ENCODE peak calls at places on chromosomes 1 and 21, in seven cellular contexts. F, K, U, E, D, N and R are unnamed samples.

GRCh38 chr1:180558664-180559063 is at the start of gene OVAAL:
- DNase-seq in F (no peak), K (no peak), U (no peak), E (no peak), D (no peak), N (no peak), R (no peak)

GRCh38 chr1:166915941-166916340 is 39.9 kb upstream of the TADA1 start:
- DNase-seq in F (peak), K (peak), U (peak), E (no peak), D (no peak), N (peak), R (no peak)

GRCh38 chr1:50251592-50252165 is 143.0 kb downstream of the ELAVL4 start:
- DNase-seq in F (peak), K (no peak), U (no peak), E (no peak), D (no peak), N (no peak), R (no peak)

GRCh38 chr1:39295901-39296300 is 91.4 kb downstream of the MACF1 start:
- DNase-seq in F (no peak), K (no peak), U (peak), E (no peak), D (no peak), N (no peak), R (no peak)

GRCh38 chr1:214318356-214318755 is 37.4 kb downstream of the SMYD2 start:
- DNase-seq in F (no peak), K (no peak), U (no peak), E (no peak), D (no peak), N (peak), R (no peak)

GRCh38 chr1:3279182-3279470 is 175.3 kb upstream of the ARHGEF16 start:
- DNase-seq in F (peak), K (no peak), U (no peak), E (no peak), D (no peak), N (no peak), R (no peak)

GRCh38 chr1:96329121-96329520 is 392.5 kb upstream of the PTBP2 start:
- DNase-seq in F (no peak), K (peak), U (no peak), E (no peak), D (no peak), N (peak), R (no peak)

GRCh38 chr1:16117369-16117768 is 38.5 kb downstream of the EPHA2 start:
- DNase-seq in F (no peak), K (no peak), U (peak), E (no peak), D (no peak), N (no peak), R (no peak)

GRCh38 chr1:181021155-181021554 is 1.5 kb downstream of the STX6 start:
- DNase-seq in F (no peak), K (no peak), U (no peak), E (no peak), D (no peak), N (no peak), R (no peak)

GRCh38 chr1:100627018-100627716 is 89.2 kb downstream of the GPR88 start:
- DNase-seq in F (no peak), K (peak), U (peak), E (no peak), D (no peak), N (peak), R (no peak)

GRCh38 chr1:167555971-167556714 is 2.6 kb upstream of the CREG1 start:
- DNase-seq in F (no peak), K (peak), U (peak), E (peak), D (peak), N (peak), R (peak)

GRCh38 chr1:79100385-79100784 is 93.9 kb upstream of the ADGRL4 start:
- DNase-seq in F (no peak), K (peak), U (peak), E (no peak), D (no peak), N (peak), R (no peak)

GRCh38 chr1:197526736-197527371 is 248.4 kb downstream of the DENND1B start:
- DNase-seq in F (no peak), K (peak), U (peak), E (no peak), D (no peak), N (peak), R (no peak)

GRCh38 chr1:31505884-31506497 is 70.3 kb upstream of the TINAGL1 start:
- DNase-seq in F (peak), K (peak), U (peak), E (no peak), D (no peak), N (peak), R (no peak)

GRCh38 chr1:99106274-99106673 is 101.6 kb upstream of the PLPPR5 start:
- DNase-seq in F (no peak), K (no peak), U (no peak), E (no peak), D (no peak), N (no peak), R (no peak)

GRCh38 chr1:186435336-186435735 is 25.6 kb downstream of the PDC start:
- DNase-seq in F (no peak), K (peak), U (peak), E (no peak), D (no peak), N (no peak), R (no peak)

GRCh38 chr21:44433791-44434567 is 21.3 kb upstream of the LRRC3 start:
- DNase-seq in F (peak), K (no peak), U (no peak), E (no peak), D (peak), N (no peak), R (no peak)

GRCh38 chr1:99264201-99265021 is at the start of gene PLPPR4:
- DNase-seq in F (peak), K (peak), U (peak), E (peak), D (peak), N (peak), R (no peak)

GRCh38 chr1:3654549-3655281 is 2.4 kb downstream of the TP73 start:
- DNase-seq in F (no peak), K (no peak), U (no peak), E (no peak), D (peak), N (no peak), R (no peak)

GRCh38 chr1:183227963-183228649 is 42.0 kb downstream of the LAMC2 start:
- DNase-seq in F (no peak), K (peak), U (no peak), E (no peak), D (no peak), N (peak), R (no peak)

GRCh38 chr1:160834945-160835565 is 27.6 kb downstream of the CD244 start:
- DNase-seq in F (no peak), K (peak), U (peak), E (no peak), D (no peak), N (no peak), R (no peak)

GRCh38 chr21:41767606-41768370 is 936 bp upstream of the RIPK4 start:
- DNase-seq in F (no peak), K (peak), U (peak), E (no peak), D (no peak), N (no peak), R (no peak)

GRCh38 chr1:78003882-78004718 is 639 bp upstream of the DNAJB4 start:
- DNase-seq in F (no peak), K (peak), U (peak), E (peak), D (no peak), N (peak), R (no peak)

GRCh38 chr1:143653403-143653802 is 318.4 kb downstream of the FAM72C start:
- DNase-seq in F (peak), K (no peak), U (no peak), E (no peak), D (no peak), N (no peak), R (no peak)

GRCh38 chr1:94672934-94673333 is 131.4 kb upstream of the F3 start:
- DNase-seq in F (no peak), K (peak), U (no peak), E (no peak), D (no peak), N (no peak), R (no peak)

GRCh38 chr1:55007626-55008025 is 8.9 kb downstream of the BSND start:
- DNase-seq in F (no peak), K (peak), U (peak), E (no peak), D (no peak), N (peak), R (no peak)

GRCh38 chr1:29339176-29339575 is 102.9 kb downstream of the PTPRU start:
- DNase-seq in F (no peak), K (no peak), U (no peak), E (no peak), D (no peak), N (no peak), R (no peak)

GRCh38 chr1:165632491-165632890 is 1.5 kb downstream of the MGST3 start:
- DNase-seq in F (no peak), K (peak), U (no peak), E (no peak), D (no peak), N (no peak), R (no peak)

GRCh38 chr1:63621698-63622097 is 28.5 kb downstream of the PGM1 start:
- DNase-seq in F (no peak), K (peak), U (no peak), E (peak), D (no peak), N (peak), R (no peak)

GRCh38 chr1:117686907-117687306 is 81.1 kb downstream of the TENT5C start:
- DNase-seq in F (no peak), K (peak), U (no peak), E (no peak), D (no peak), N (peak), R (no peak)

GRCh38 chr1:157146244-157146643 is 8.0 kb upstream of the ETV3 start:
- DNase-seq in F (no peak), K (no peak), U (no peak), E (no peak), D (no peak), N (no peak), R (no peak)

GRCh38 chr1:174398246-174398645 is 49.5 kb upstream of the GPR52 start:
- DNase-seq in F (no peak), K (peak), U (no peak), E (no peak), D (no peak), N (peak), R (no peak)

GRCh38 chr1:201213926-201214325 is 23.3 kb downstream of the IGFN1 start:
- DNase-seq in F (peak), K (no peak), U (no peak), E (no peak), D (peak), N (no peak), R (no peak)

GRCh38 chr1:145846191-145846590 is 761 bp downstream of the NUDT17 start:
- DNase-seq in F (no peak), K (peak), U (peak), E (no peak), D (no peak), N (peak), R (no peak)

GRCh38 chr1:183945432-183946308 is 91.9 kb downstream of the COLGALT2 start:
- DNase-seq in F (no peak), K (no peak), U (no peak), E (no peak), D (no peak), N (no peak), R (no peak)

GRCh38 chr1:145887631-145888030 is 2.0 kb upstream of the ANKRD35 start:
- DNase-seq in F (no peak), K (no peak), U (no peak), E (no peak), D (no peak), N (no peak), R (no peak)

DNA sequence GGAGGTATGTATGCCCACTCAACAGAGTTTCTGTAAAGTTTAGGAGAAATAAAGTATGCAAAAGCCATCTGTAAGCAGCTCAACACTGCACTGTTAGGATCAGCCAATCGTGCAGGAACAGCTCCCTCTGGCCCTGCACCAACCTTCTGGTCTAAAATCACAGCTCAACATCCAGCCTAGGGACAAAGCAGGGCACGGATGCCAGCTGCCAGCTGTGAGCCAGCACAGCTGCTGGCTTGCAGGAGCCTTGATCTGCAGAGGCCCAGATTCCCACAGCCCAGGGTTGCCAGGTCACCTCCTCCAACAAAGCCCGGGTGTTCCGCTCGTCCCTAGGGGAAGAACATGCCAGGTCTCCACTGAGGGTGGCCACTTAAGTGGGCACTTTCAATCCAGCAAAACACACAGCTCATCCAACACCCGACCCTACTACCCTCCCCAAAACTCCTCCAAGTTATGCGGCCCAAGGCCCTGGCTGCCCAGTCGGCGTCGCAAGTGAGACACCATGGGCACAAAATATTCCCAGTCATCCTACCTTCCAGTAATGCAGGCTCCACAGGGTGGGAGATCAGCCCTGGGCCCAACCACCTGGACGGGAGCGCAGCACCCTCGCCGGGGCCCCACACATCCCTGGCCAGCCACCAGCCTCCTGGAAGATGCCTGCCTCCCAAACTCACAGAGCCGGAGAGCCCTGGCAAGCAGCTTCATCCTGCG is 8.4 kb downstream of the ACOT7 start:
- DNase-seq in F (no peak), K (no peak), U (peak), E (no peak), D (no peak), N (peak), R (no peak)
- H3K4me3 ChIP-seq in F (no peak), K (no peak), U (peak), E (no peak), D (no peak), N (peak), R (peak)

DNA sequence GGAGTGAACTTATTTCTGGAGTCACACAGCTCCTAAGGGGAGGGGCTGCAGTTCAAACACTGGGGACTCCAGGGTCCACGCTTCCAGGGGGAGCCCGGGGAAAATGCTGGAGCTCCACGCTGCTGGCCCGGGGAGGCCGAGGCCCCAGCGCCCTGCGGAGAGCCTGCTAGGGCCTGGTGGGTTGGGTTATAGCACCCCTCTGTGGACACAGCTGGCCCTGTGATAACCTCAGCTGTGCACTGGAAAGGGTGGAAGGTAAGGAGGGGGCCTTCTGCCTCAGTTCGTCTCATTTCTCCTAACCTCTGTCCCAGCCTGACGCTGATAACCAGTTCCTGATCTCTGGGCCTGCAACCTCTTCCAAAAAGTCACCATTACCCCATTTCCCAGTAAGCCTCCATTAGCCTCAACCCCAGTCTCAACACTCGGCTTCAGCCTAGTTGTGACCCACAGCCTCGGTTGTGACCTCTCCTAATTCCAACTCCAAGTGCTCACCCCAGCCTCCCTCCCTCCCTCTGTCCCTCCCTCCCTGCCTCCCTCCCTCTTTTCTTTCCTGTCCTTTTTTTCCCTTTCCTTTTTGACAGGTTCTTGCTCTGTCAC is 7.1 kb downstream of the NBL1 start:
- DNase-seq in F (peak), K (peak), U (no peak), E (peak), D (no peak), N (peak), R (no peak)
- TF ChIP-seq CTCF in F (peak), K (peak), U (peak), E (peak), D (peak), N (peak), R (peak)

GRCh38 chr1:65267291-65268087 is 41.9 kb upstream of the DNAJC6 start:
- DNase-seq in F (no peak), K (no peak), U (no peak), E (no peak), D (no peak), N (no peak), R (no peak)

GRCh38 chr1:65263286-65263685 is 46.1 kb upstream of the DNAJC6 start:
- DNase-seq in F (no peak), K (no peak), U (no peak), E (no peak), D (no peak), N (no peak), R (no peak)

GRCh38 chr1:65266501-65266900 is 42.8 kb upstream of the DNAJC6 start:
- DNase-seq in F (no peak), K (no peak), U (no peak), E (no peak), D (no peak), N (no peak), R (no peak)

GRCh38 chr1:65265296-65266271 is 43.8 kb upstream of the DNAJC6 start:
- DNase-seq in F (peak), K (no peak), U (peak), E (no peak), D (no peak), N (peak), R (no peak)

DNA sequence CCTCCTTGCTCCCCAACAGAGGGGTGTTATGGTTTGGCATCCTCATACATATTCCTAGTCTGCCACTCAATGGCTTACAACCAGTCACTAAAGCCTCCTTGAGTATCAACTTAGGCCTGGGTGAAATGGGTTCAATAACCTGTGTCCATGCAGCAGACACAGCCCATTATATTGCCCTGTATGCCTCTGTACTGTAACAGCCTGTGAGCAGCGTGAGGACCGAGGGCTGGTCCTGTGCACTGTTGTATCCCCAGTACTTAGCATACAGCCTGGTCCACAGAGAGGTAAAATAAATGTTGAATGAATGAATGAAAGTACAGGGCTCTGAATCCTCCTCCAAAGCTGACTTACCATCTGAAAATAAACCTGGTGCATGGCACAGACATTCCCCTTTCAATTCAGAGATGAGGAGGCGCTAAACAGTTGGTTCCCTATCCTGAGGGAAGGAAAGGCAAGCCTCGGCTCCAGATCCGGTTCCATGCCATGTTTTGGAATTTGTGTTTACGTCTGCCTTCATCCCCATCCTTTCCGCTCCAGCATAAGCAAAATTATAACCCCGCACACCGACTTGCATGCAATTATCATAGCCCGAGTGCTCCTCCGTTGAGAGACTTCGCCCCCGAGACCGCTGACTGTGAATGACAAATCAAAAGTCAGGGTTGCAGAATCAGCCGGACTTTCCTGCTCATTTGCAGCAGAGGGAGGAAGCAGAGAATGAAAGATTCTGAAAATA is 45.0 kb upstream of the DNAJC6 start:
- DNase-seq in F (no peak), K (peak), U (peak), E (no peak), D (no peak), N (peak), R (no peak)
- H3K4me3 ChIP-seq in F (peak), K (peak), U (peak), E (no peak), D (peak), N (peak), R (peak)

GRCh38 chr1:226636847-226637096 is 88.2 kb downstream of the STUM start:
- DNase-seq in F (no peak), K (no peak), U (no peak), E (no peak), D (no peak), N (no peak), R (no peak)

GRCh38 chr1:226638608-226639007 is 90.0 kb downstream of the STUM start:
- DNase-seq in F (peak), K (no peak), U (no peak), E (peak), D (peak), N (no peak), R (no peak)

GRCh38 chr1:226635456-226635941 is 86.9 kb downstream of the STUM start:
- DNase-seq in F (no peak), K (no peak), U (peak), E (no peak), D (peak), N (no peak), R (no peak)

GRCh38 chr1:226638001-226638601 is 89.5 kb downstream of the STUM start:
- DNase-seq in F (peak), K (no peak), U (no peak), E (peak), D (peak), N (no peak), R (no peak)

GRCh38 chr1:226637147-226637935 is 88.8 kb downstream of the STUM start:
- DNase-seq in F (peak), K (no peak), U (no peak), E (peak), D (peak), N (no peak), R (no peak)
- TF ChIP-seq CTCF in F (no peak), K (peak), U (no peak), E (peak), D (peak), N (peak), R (no peak)

GRCh38 chr1:153534933-153535663 is 693 bp downstream of the S100A6 start:
- DNase-seq in F (no peak), K (no peak), U (no peak), E (peak), D (peak), N (peak), R (no peak)
- H3K4me3 ChIP-seq in F (peak), K (peak), U (peak), E (peak), D (peak), N (peak), R (peak)

GRCh38 chr1:203026666-203027663 is 674 bp downstream of the PPFIA4 start:
- DNase-seq in F (no peak), K (no peak), U (no peak), E (no peak), D (no peak), N (no peak), R (no peak)
- TF ChIP-seq CTCF in F (no peak), K (no peak), U (no peak), E (no peak), D (no peak), N (peak), R (no peak)

GRCh38 chr21:31444061-31444460 is 100.0 kb upstream of the TIAM1 start:
- DNase-seq in F (no peak), K (peak), U (no peak), E (no peak), D (no peak), N (no peak), R (no peak)
- H3K4me3 ChIP-seq in F (no peak), K (no peak), U (no peak), E (no peak), D (no peak), N (no peak), R (no peak)